ENCODE peak calls at places on chromosomes 13 and 19, in six cellular contexts. E is stomach, B is dorsolateral prefrontal cortex, I is breast epithelium, S is NB4, Q is kidney. C is an unnamed sample.

GRCh38 chr19:30036154-30037129 is 94.4 kb downstream of the URI1 start:
- DNase-seq in E (no peak), B (no peak), I (no peak), S (no peak), Q (no peak), C (no peak)

GRCh38 chr19:3420244-3420755 is 53.9 kb downstream of the NFIC start:
- DNase-seq in E (no peak), B (no peak), I (no peak), S (no peak), Q (no peak), C (no peak)

GRCh38 chr13:93963266-93964131 is 516.0 kb downstream of the DCT start:
- DNase-seq in E (no peak), B (no peak), I (no peak), S (no peak), Q (no peak), C (no peak)

GRCh38 chr19:43532571-43532961 is 422 bp upstream of the ZNF575 start:
- DNase-seq in E (peak; percentile 73), B (no peak), I (peak; percentile 59), S (no peak), Q (peak; percentile 86), C (peak; percentile 87)

GRCh38 chr13:23020246-23020843 is 160.4 kb upstream of the SGCG start:
- DNase-seq in E (peak; percentile 41), B (peak; percentile 16), I (no peak), S (peak; percentile 69), Q (no peak), C (peak; percentile 74)

GRCh38 chr19:42360787-42361544 is 29.1 kb downstream of the CNFN start:
- DNase-seq in E (no peak), B (no peak), I (no peak), S (no peak), Q (no peak), C (no peak)

GRCh38 chr19:56612737-56613136 is 17.6 kb downstream of the ZNF71 start:
- DNase-seq in E (no peak), B (no peak), I (no peak), S (no peak), Q (no peak), C (no peak)

GRCh38 chr13:42836930-42837329 is 55.5 kb downstream of the FAM216B start:
- DNase-seq in E (no peak), B (no peak), I (no peak), S (no peak), Q (no peak), C (no peak)

GRCh38 chr13:97113231-97114001 is 108.7 kb upstream of the MBNL2 start:
- DNase-seq in E (no peak), B (no peak), I (no peak), S (no peak), Q (no peak), C (no peak)

GRCh38 chr19:28889941-28890645 is 322.9 kb downstream of the UQCRFS1 start:
- DNase-seq in E (no peak), B (no peak), I (no peak), S (no peak), Q (no peak), C (no peak)

GRCh38 chr13:19834704-19835103 is 28.7 kb downstream of the ZMYM5 start:
- DNase-seq in E (no peak), B (no peak), I (no peak), S (no peak), Q (no peak), C (no peak)

GRCh38 chr13:50286376-50286775 is 271.1 kb downstream of the KCNRG start:
- DNase-seq in E (no peak), B (no peak), I (no peak), S (no peak), Q (no peak), C (no peak)

GRCh38 chr13:83215627-83216026 is 666.6 kb downstream of the SLITRK1 start:
- DNase-seq in E (no peak), B (no peak), I (no peak), S (no peak), Q (no peak), C (no peak)

GRCh38 chr19:9060559-9061340 is 26.1 kb upstream of the OR1M1 start:
- DNase-seq in E (no peak), B (no peak), I (no peak), S (no peak), Q (no peak), C (no peak)

GRCh38 chr13:79593611-79594275 is 112.8 kb downstream of the NDFIP2 start:
- DNase-seq in E (no peak), B (no peak), I (no peak), S (no peak), Q (no peak), C (no peak)

GRCh38 chr19:46426035-46426505 is 2.7 kb downstream of the PNMA8C start:
- DNase-seq in E (no peak), B (no peak), I (no peak), S (no peak), Q (peak; percentile 58), C (no peak)

GRCh38 chr19:45768644-45769053 is 403 bp downstream of the SIX5 start:
- DNase-seq in E (peak; percentile 54), B (no peak), I (no peak), S (peak; percentile 66), Q (peak; percentile 88), C (peak; percentile 75)

GRCh38 chr19:44648536-44649370 is 5.0 kb downstream of the PVR start:
- DNase-seq in E (no peak), B (no peak), I (no peak), S (no peak), Q (no peak), C (peak; percentile 10)

GRCh38 chr13:36915891-36916640 is 4.0 kb downstream of the SMAD9 start:
- DNase-seq in E (no peak), B (no peak), I (no peak), S (no peak), Q (no peak), C (no peak)

GRCh38 chr19:53467138-53467502 is 413 bp upstream of the ZNF813 start:
- DNase-seq in E (no peak), B (no peak), I (no peak), S (no peak), Q (no peak), C (no peak)

GRCh38 chr19:6616011-6616410 is 25.1 kb upstream of the CD70 start:
- DNase-seq in E (no peak), B (no peak), I (no peak), S (no peak), Q (no peak), C (peak; percentile 83)

GRCh38 chr19:4650159-4650558 is 10.8 kb downstream of the TNFAIP8L1 start:
- DNase-seq in E (no peak), B (no peak), I (no peak), S (no peak), Q (peak; percentile 67), C (no peak)

GRCh38 chr19:4649392-4650094 is 10.2 kb downstream of the TNFAIP8L1 start:
- DNase-seq in E (no peak), B (no peak), I (no peak), S (no peak), Q (peak; percentile 73), C (no peak)

GRCh38 chr19:4653793-4654436 is 14.6 kb downstream of the TNFAIP8L1 start:
- DNase-seq in E (no peak), B (no peak), I (no peak), S (no peak), Q (no peak), C (no peak)

GRCh38 chr19:4654437-4655361 is 15.4 kb downstream of the TNFAIP8L1 start:
- DNase-seq in E (no peak), B (no peak), I (no peak), S (peak; percentile 72), Q (no peak), C (no peak)

DNA sequence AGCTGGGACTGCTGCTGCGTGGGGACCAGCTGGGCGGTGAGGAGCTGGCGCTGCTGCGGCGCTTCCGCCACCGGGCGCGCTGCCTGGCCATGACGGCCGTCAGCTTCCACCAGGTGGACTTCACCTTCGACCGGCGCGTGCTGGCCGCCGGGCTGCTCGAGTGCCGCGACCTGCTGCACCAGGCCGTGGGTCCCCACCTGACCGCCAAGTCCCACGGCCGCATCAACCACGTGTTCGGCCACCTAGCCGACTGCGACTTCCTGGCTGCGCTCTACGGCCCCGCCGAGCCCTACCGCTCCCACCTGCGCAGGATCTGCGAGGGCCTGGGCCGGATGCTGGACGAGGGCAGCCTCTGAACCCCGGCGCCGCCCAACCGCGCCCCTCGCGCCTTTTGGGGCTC is 12.8 kb downstream of the TNFAIP8L1 start:
- DNase-seq in E (no peak), B (no peak), I (no peak), S (no peak), Q (peak; percentile 74), C (no peak)
- H3K4me3 ChIP-seq in E (no peak overlapping the region), B (no peak overlapping the region), I (no peak overlapping the region), S (no peak overlapping the region), Q (no peak overlapping the region), C (no peak overlapping the region)

GRCh38 chr13:47859129-47859528 is 141.9 kb downstream of the SUCLA2 start:
- DNase-seq in E (no peak), B (no peak), I (no peak), S (no peak), Q (no peak), C (no peak)
- TF ChIP-seq CTCF in E (no peak), B (no peak), I (no peak), S (no peak), Q (no peak), C (no peak)

DNA sequence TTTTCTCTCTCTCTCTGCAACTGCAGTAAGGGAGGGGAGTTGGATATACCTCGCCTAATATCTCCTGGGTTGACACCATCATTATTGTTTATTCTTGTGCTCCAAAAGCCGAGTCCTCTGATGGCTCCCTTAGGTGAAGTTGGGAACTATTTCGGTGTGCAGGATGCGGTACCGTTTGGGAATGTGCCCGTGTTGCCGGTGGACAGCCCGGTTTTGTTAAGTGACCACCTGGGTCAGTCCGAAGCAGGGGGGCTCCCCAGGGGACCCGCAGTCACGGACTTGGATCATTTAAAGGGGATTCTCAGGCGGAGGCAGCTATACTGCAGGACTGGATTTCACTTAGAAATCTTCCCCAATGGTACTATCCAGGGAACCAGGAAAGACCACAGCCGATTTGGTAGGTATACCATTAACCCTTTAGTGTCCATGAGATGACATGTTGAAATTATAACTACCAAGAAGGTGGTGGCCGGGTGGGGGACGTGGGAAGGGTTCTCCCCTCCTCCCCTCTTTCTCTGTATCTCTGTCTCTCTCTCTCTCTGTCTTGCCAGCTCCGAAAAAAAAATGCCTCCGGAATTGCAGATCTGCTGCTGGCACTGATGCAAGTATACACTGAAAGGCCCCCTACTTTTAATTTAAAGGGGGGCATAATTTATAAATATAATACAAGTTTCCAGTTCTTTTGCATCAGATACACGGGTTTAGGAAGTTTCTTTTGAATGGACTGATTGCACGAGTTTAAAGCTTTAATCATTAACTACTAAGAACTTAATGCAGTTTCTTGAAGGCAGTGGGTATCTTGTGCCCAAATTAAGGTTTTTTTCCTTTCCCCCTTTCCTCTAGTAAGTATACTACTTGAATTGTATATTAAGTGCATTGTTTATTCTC is 1.2 kb downstream of the FGF9 start:
- DNase-seq in E (no peak), B (no peak), I (no peak), S (no peak), Q (no peak), C (no peak)
- H3K4me3 ChIP-seq in E (peak overlapping the region; percentile 91), B (peak overlapping the region; percentile 76), I (peak overlapping the region; percentile 65), S (no peak overlapping the region), Q (peak overlapping the region; percentile 44), C (no peak overlapping the region)

DNA sequence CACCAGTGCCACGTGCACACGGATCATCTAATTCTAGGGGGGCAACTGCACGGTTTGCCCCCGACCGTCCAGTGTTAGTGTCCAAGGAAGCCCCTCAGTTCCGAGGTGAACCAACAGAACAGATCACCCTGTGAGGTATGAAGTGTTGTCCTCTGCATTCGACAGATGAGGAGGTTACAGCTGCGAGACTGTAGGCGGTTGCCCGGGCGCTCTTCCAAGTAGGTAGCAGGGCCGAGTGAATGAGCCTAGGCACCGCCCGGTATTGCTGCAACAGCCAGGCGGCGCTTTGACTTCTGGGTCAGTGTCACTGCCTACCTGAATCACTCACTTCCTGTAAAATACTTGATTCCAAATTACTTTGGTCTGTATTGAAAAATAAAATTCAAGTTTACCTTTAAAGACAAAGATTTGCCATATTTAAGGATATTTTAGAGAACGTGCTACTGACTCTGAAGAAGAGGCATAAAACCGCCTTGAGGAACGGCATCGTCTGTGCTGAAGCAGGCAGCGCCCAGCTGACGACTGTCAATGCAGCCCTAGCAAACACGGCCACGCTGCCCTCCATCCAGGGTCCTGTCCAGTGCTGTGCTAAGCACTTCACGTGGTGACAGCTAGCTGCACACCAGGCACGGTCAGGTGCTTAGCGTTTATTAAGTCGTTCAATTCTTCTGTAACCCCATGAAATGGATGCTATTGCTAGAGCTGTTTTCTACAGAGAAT is 19.3 kb upstream of the RASA3 start:
- DNase-seq in E (peak; percentile 82), B (no peak), I (no peak), S (peak; percentile 60), Q (peak; percentile 53), C (no peak)
- TF ChIP-seq CTCF in E (no peak), B (no peak), I (no peak), S (no peak), Q (no peak), C (no peak)

C was measured in GM12865.